ENCODE peak calls at places on chromosomes 1 and 21, in four cellular contexts. E is CD8-positive, alpha-beta T cell; T is coronary artery; S is transverse colon. O is an unnamed sample.

GRCh38 chr1:160614410-160614809 is 32.4 kb downstream of the SLAMF1 start:
- DNase-seq in E (no peak), T (no peak), S (no peak), O (no peak)

GRCh38 chr21:32347887-32348450 is 44.8 kb downstream of the URB1 start:
- DNase-seq in E (no peak), T (no peak), S (peak; percentile 25), O (no peak)

GRCh38 chr21:17679002-17679600 is 66.4 kb upstream of the BTG3 start:
- DNase-seq in E (no peak), T (no peak), S (no peak), O (peak; percentile 58)

GRCh38 chr1:8422439-8423133 is 104.7 kb downstream of the SLC45A1 start:
- DNase-seq in E (no peak), T (no peak), S (peak; percentile 27), O (no peak)

GRCh38 chr1:151993734-151994496 is at the start of gene S100A10:
- DNase-seq in E (peak; percentile 72), T (peak; percentile 89), S (peak; percentile 91), O (no peak)

GRCh38 chr1:25019351-25020172 is 89.5 kb upstream of the RUNX3 start:
- DNase-seq in E (no peak), T (no peak), S (peak; percentile 54), O (no peak)

GRCh38 chr1:118144777-118145176 is 40.3 kb downstream of the SPAG17 start:
- DNase-seq in E (no peak), T (no peak), S (no peak), O (no peak)

GRCh38 chr1:71031426-71031825 is 16.2 kb downstream of the PTGER3 start:
- DNase-seq in E (no peak), T (no peak), S (no peak), O (no peak)

GRCh38 chr1:1853593-1854257 is 37.2 kb downstream of the GNB1 start:
- DNase-seq in E (no peak), T (no peak), S (no peak), O (no peak)

GRCh38 chr1:192639607-192640368 is 3.8 kb downstream of the RGS13 start:
- DNase-seq in E (no peak), T (no peak), S (no peak), O (no peak)

GRCh38 chr1:15188145-15188544 is 34.6 kb downstream of the TMEM51 start:
- DNase-seq in E (no peak), T (no peak), S (no peak), O (no peak)

GRCh38 chr1:234554478-234555311 is 55.3 kb downstream of the IRF2BP2 start:
- DNase-seq in E (no peak), T (peak; percentile 68), S (no peak), O (no peak)

GRCh38 chr1:236850077-236850476 is 55.0 kb downstream of the MTR start:
- DNase-seq in E (no peak), T (no peak), S (no peak), O (no peak)

GRCh38 chr1:228405200-228405978 is 1.2 kb downstream of the TRIM11 start:
- DNase-seq in E (no peak), T (peak; percentile 63), S (no peak), O (no peak)

GRCh38 chr1:79079770-79080169 is 73.2 kb upstream of the ADGRL4 start:
- DNase-seq in E (no peak), T (no peak), S (no peak), O (peak; percentile 78)

GRCh38 chr1:87787551-87787950 is 458.9 kb downstream of the LMO4 start:
- DNase-seq in E (no peak), T (no peak), S (no peak), O (no peak)

GRCh38 chr1:228339766-228340685 is 66.6 kb downstream of the TRIM11 start:
- DNase-seq in E (no peak), T (peak; percentile 60), S (peak; percentile 5), O (no peak)

GRCh38 chr1:23081376-23081775 is 62.1 kb downstream of the KDM1A start:
- DNase-seq in E (no peak), T (no peak), S (no peak), O (no peak)

GRCh38 chr1:3461238-3461933 is 6.9 kb downstream of the ARHGEF16 start:
- DNase-seq in E (no peak), T (no peak), S (no peak), O (no peak)

GRCh38 chr21:39315603-39316002 is 2.2 kb upstream of the BRWD1 start:
- DNase-seq in E (no peak), T (no peak), S (no peak), O (no peak)

GRCh38 chr21:39316062-39316461 is 2.6 kb upstream of the BRWD1 start:
- DNase-seq in E (no peak), T (no peak), S (no peak), O (no peak)

GRCh38 chr21:39316729-39317128 is 3.3 kb upstream of the BRWD1 start:
- DNase-seq in E (no peak), T (no peak), S (no peak), O (no peak)

GRCh38 chr21:39318091-39318959 is 4.9 kb upstream of the BRWD1 start:
- DNase-seq in E (no peak), T (no peak), S (no peak), O (no peak)

DNA sequence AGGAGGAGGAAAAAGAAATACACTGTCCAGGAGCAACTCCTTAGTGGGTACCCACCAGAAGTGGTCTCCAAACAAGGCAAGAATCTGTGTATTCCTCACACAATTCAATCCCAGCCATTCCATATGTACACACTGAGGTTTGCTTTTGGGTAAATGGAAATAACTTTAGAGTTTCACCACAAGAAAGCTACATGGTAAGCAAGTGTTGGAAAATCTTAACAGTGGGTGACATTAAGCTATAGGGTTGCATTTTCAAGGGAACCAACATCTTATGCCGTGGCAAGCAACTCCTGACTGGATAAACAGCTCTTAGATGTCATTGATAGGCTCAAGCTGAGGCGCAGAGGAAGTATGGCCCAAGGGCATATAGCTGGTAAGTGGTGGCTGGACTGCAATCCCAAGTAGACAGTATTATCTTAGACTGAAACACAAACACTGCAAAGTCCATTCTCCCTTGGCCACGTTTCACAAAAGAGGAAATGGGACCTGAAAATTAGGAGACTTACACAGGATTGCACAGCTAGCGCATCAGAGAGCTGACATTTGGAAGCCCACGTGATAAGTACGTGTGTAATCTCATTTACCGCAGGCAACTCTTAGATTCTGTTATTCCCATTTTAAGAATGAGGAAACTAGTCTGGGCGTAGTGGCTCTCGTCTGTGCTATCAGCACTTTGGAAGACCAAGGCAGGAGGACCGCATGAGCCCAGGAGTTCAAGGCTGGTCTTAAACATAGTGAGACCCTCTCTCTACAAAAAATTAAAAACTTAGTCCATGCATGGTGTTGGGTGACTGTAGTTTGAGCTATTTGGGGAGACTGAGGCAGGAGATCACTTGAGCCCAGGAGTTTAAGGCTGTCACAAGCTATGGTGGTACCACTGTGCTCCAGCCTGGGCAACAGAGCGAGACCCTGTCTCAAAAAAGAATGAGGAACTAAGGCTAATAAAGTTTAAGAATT is 4.0 kb upstream of the BRWD1 start:
- DNase-seq in E (no peak), T (no peak), S (no peak), O (no peak)
- H3K4me3 ChIP-seq in E (no peak overlapping the region), T (no peak overlapping the region), S (no peak overlapping the region), O (no peak overlapping the region)

GRCh38 chr1:40167317-40167716 is 6.1 kb downstream of the RLF start:
- DNase-seq in E (no peak), T (no peak), S (no peak), O (no peak)

GRCh38 chr1:40160806-40161124 is 422 bp upstream of the RLF start:
- DNase-seq in E (no peak), T (no peak), S (no peak), O (no peak)

GRCh38 chr1:40161125-40161887 is at the start of gene RLF:
- DNase-seq in E (peak; percentile 93), T (peak; percentile 97), S (peak; percentile 95), O (peak; percentile 83)

GRCh38 chr1:40162791-40163441 is 1.7 kb downstream of the RLF start:
- DNase-seq in E (no peak), T (no peak), S (no peak), O (no peak)

DNA sequence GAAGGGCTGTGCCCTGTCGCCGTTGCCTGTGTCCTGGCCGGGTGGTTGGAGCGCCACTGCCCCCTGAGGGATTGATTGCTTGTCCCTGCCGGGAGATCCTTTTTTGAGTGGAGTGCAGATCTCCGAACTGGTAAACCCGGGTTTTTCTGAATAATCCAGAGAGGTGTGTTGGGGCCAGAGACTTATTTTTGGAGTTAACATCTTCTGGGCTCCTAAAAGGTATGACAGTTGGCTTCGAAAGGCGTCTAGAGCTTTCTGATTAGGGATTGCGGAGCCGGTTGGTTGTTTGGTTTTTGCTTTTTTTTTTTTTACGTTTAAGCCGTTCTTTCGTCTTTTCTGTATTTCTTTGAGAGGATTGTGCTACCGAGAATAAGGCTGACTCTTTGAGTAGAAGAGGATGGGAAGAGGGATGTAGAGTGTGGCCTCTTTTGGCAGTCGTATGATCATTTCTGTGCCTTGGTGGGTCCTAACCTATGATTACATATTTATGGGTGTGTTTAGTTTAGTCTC is 756 bp downstream of the RLF start:
- DNase-seq in E (no peak), T (no peak), S (no peak), O (no peak)
- TF ChIP-seq CTCF in E (no peak), T (no peak), S (no peak), O (peak; percentile 5)

DNA sequence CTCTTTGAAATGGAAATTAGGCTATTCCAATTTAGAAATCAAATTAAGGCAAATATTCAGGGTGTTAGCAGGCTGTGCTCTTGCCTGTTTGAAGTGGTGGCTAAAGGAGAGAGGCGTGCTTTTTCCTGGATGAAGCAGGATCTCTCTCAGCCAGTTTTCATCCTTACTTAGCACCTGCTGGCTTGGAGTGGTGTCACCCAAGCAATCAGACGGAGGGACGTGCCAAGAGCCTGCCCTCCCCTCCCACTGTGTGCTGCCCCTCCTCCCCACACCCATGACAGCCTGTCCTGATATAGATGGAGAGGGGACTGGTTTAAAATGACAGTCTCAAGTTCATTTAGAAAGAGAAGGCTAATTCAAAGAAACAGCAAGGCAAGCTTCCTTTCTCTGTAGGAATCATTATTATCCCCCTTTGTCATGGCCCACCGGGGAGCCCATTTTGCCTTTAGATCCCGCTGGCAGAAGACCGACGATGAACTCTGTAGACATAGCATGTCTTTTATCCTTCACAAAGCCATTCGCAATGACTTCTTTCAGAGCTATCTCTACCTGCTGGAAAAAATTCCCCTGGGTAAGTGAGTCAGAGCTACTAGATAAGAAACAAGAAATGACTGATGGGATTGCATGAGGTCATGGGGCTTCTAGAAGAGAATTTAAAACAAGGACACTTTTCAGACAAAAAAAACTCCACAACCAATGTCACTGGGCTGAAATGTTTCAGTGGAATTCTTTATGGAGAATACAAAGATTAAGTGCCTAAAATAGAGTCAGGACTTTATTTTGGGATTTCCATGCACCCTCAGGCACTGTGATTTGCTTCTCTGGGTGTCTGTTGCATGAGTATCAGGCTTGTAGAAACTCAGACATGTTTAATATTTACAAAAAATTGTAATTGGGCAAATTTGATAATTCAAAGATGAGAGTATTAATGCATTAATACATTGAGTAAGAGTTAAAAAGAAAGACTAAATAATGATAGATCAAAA is at the start of gene NTMT2:
- DNase-seq in E (no peak), T (no peak), S (no peak), O (no peak)
- H3K4me3 ChIP-seq in E (no peak within 1 kb of the TSS), T (no peak within 1 kb of the TSS), S (no peak within 1 kb of the TSS), O (no peak within 1 kb of the TSS)

DNA sequence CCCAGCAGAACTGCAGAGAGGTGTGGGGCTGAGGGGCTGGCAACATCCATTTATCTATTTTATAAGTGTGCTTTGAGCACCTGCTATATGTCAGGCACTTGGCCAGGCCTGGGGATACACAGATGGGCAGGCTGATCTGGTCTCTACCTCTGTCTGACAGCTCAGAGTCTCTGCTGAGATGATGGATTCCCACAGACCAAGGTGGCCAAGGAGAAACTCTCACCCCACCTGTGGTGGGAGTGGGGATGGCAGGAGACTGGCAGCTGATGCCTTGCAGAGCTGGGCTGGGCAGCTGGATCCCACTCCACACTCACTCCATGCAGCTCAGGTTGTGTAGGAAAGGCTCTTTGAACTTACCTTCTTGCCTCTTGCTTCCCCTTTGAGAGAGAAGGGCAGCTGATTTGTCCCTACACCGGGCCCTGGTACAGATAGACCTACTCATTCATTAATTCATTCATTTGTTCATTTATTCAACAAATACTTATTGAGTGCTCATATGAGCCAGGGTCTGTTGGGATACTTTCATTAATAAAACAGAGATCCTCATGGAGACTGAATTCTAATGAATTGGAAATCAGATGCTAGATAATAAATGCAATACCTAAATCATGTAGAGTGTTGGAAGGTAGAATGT is 9.0 kb downstream of the ADORA1 start:
- DNase-seq in E (no peak), T (no peak), S (no peak), O (no peak)
- TF ChIP-seq CTCF in E (no peak), T (no peak), S (no peak), O (peak; percentile 11)